ENCODE peak calls at places on chromosomes 16 and 17, in six cellular contexts. K is H9; Q is T-helper 2 cell; S is effector CD4-positive, alpha-beta T cell; E is NCI-H345; A is EH. Y is an unnamed sample.

GRCh38 chr17:54982399-54982798 is 13.8 kb downstream of the STXBP4 start:
- DNase-seq in K (no peak), Q (no peak), S (no peak), E (no peak), A (peak), Y (no peak)

GRCh38 chr17:79947351-79948031 is 88.2 kb downstream of the TBC1D16 start:
- DNase-seq in K (peak), Q (no peak), S (no peak), E (no peak), A (peak), Y (no peak)

GRCh38 chr17:37797206-37797605 is 52.3 kb upstream of the HNF1B start:
- DNase-seq in K (no peak), Q (no peak), S (no peak), E (no peak), A (peak), Y (no peak)

GRCh38 chr17:8001976-8002645 is at the start of gene GUCY2D:
- DNase-seq in K (peak), Q (no peak), S (no peak), E (no peak), A (no peak), Y (no peak)

GRCh38 chr17:47776330-47777197 is 43.5 kb downstream of the TBX21 start:
- DNase-seq in K (peak), Q (no peak), S (peak), E (peak), A (peak), Y (no peak)

GRCh38 chr16:14199199-14199598 is 128.1 kb downstream of the MRTFB start:
- DNase-seq in K (no peak), Q (no peak), S (no peak), E (no peak), A (no peak), Y (no peak)

GRCh38 chr16:48583075-48584065 is 26.6 kb downstream of the N4BP1 start:
- DNase-seq in K (no peak), Q (no peak), S (no peak), E (no peak), A (peak), Y (no peak)

GRCh38 chr16:52238710-52239109 is 308.2 kb downstream of the TOX3 start:
- DNase-seq in K (no peak), Q (no peak), S (no peak), E (no peak), A (no peak), Y (no peak)

GRCh38 chr16:69179255-69180010 is 7.5 kb upstream of the SNTB2 start:
- DNase-seq in K (no peak), Q (no peak), S (no peak), E (no peak), A (peak), Y (peak)

GRCh38 chr17:48546187-48546923 is 1.4 kb upstream of the HOXB2 start:
- DNase-seq in K (peak), Q (no peak), S (no peak), E (peak), A (no peak), Y (no peak)

GRCh38 chr16:89170346-89171215 is 967 bp upstream of the CDH15 start:
- DNase-seq in K (peak), Q (no peak), S (no peak), E (peak), A (no peak), Y (no peak)

GRCh38 chr16:25151996-25152395 is 40.5 kb downstream of the LCMT1 start:
- DNase-seq in K (no peak), Q (no peak), S (no peak), E (no peak), A (peak), Y (no peak)

GRCh38 chr16:67546761-67547422 is 15.4 kb upstream of the CTCF start:
- DNase-seq in K (peak), Q (peak), S (peak), E (peak), A (peak), Y (peak)

GRCh38 chr16:3458278-3458851 is 14.9 kb downstream of the NAA60 start:
- DNase-seq in K (no peak), Q (no peak), S (no peak), E (no peak), A (peak), Y (no peak)

GRCh38 chr16:68086336-68086821 is 1.2 kb downstream of the NFATC3 start:
- DNase-seq in K (no peak), Q (no peak), S (no peak), E (peak), A (peak), Y (no peak)

GRCh38 chr16:73016488-73016830 is 31.5 kb downstream of the ZFHX3 start:
- DNase-seq in K (no peak), Q (no peak), S (no peak), E (no peak), A (peak), Y (no peak)

GRCh38 chr16:83968891-83969672 is 1.0 kb downstream of the NECAB2 start:
- DNase-seq in K (no peak), Q (no peak), S (no peak), E (no peak), A (no peak), Y (no peak)

GRCh38 chr16:15708096-15708495 is 58.1 kb downstream of the NDE1 start:
- DNase-seq in K (no peak), Q (no peak), S (no peak), E (no peak), A (peak), Y (no peak)

GRCh38 chr17:82022310-82022980 is at the start of gene CENPX:
- DNase-seq in K (no peak), Q (no peak), S (no peak), E (no peak), A (peak), Y (no peak)

GRCh38 chr17:62876063-62876462 is 67.9 kb upstream of the MARCHF10 start:
- DNase-seq in K (no peak), Q (no peak), S (no peak), E (no peak), A (peak), Y (no peak)

GRCh38 chr17:59190806-59191205 is 19.0 kb upstream of the SMG8 start:
- DNase-seq in K (no peak), Q (no peak), S (no peak), E (no peak), A (no peak), Y (no peak)

GRCh38 chr17:77120866-77121265 is 19.9 kb upstream of the SEC14L1 start:
- DNase-seq in K (no peak), Q (no peak), S (no peak), E (no peak), A (no peak), Y (no peak)

Y was measured in T1000.